ENCODE peak calls at places on chromosomes 3 and 15, in seven cellular contexts. L is fibroblast of the aortic adventitia; V is KBM-7; K is mesothelial cell of epicardium; E is activated naive CD8-positive, alpha-beta T cell treated with anti-CD3 and anti-CD28 coated beads for 36 hours; A is stimulated activated CD4-positive, alpha-beta T cell treated with anti-CD3 and anti-CD28 coated beads, Interleukin-1b, Interleukin-23, amount 100 ng/mL, for 24 hours; R is SK-MEL-5. Z is an unnamed sample.

GRCh38 chr3:169964176-169964575 is 2.4 kb upstream of the SEC62 start:
- DNase-seq in R (no peak), K (no peak), V (no peak), A (no peak), L (peak; percentile 40), E (no peak), Z (no peak)

GRCh38 chr15:95557226-95558046 is 773.1 kb upstream of the NR2F2 start:
- DNase-seq in R (peak; percentile 55), E (no peak), V (no peak), A (no peak), L (peak; percentile 95), K (no peak), Z (peak; percentile 84)

GRCh38 chr3:174191895-174192294 is 667.2 kb upstream of the NAALADL2 start:
- DNase-seq in V (no peak), E (no peak), K (no peak), R (no peak), A (no peak), L (no peak), Z (no peak)

GRCh38 chr15:51450001-51450400 is 108.5 kb downstream of the GLDN start:
- DNase-seq in L (no peak), A (no peak), V (no peak), R (no peak), E (no peak), K (no peak), Z (no peak)

GRCh38 chr15:57861039-57861638 is 154.6 kb downstream of the POLR2M start:
- DNase-seq in E (peak; percentile 4), V (peak; percentile 56), A (peak; percentile 7), L (peak; percentile 85), R (peak; percentile 77), K (no peak), Z (peak; percentile 87)

GRCh38 chr3:23697416-23697815 is 108.3 kb upstream of the UBE2E1 start:
- DNase-seq in K (no peak), A (no peak), E (no peak), L (no peak), V (no peak), R (no peak), Z (no peak)

GRCh38 chr3:176595307-176595706 is 602.0 kb downstream of the TBL1XR1 start:
- DNase-seq in L (no peak), A (no peak), E (no peak), V (no peak), K (no peak), R (no peak), Z (peak; percentile 18)

GRCh38 chr15:71256934-71257333 is 141.7 kb downstream of the THSD4 start:
- DNase-seq in K (no peak), A (no peak), R (peak; percentile 14), E (no peak), V (no peak), L (no peak), Z (no peak)

GRCh38 chr3:86951343-86951742 is 39.6 kb downstream of the VGLL3 start:
- DNase-seq in R (no peak), E (no peak), A (no peak), V (no peak), K (no peak), L (peak; percentile 55), Z (peak; percentile 75)

GRCh38 chr3:36663666-36664291 is 100.6 kb downstream of the DCLK3 start:
- DNase-seq in L (peak; percentile 66), K (no peak), E (no peak), R (no peak), A (no peak), V (no peak), Z (peak; percentile 35)

GRCh38 chr15:40693904-40694705 is 869 bp upstream of the RAD51 start:
- DNase-seq in A (no peak), L (peak; percentile 5), E (no peak), K (no peak), R (no peak), V (peak; percentile 44), Z (no peak)

GRCh38 chr15:55770261-55770660 is 27.3 kb upstream of the PRTG start:
- DNase-seq in V (no peak), K (no peak), E (no peak), R (peak; percentile 59), L (no peak), A (no peak), Z (no peak)

GRCh38 chr15:72269739-72270138 is 2.6 kb downstream of the PARP6 start:
- DNase-seq in L (no peak), R (no peak), V (no peak), K (no peak), E (no peak), A (no peak), Z (no peak)

GRCh38 chr15:66820474-66821258 is 118.6 kb downstream of the SMAD6 start:
- DNase-seq in A (no peak), K (no peak), E (no peak), V (no peak), R (no peak), L (no peak), Z (no peak)

GRCh38 chr15:69421498-69421897 is 7.3 kb downstream of the KIF23 start:
- DNase-seq in L (peak; percentile 39), K (no peak), E (no peak), A (no peak), R (peak; percentile 88), V (no peak), Z (no peak)

GRCh38 chr3:1987983-1988382 is 110.7 kb upstream of the CNTN4 start:
- DNase-seq in V (peak; percentile 22), R (peak; percentile 47), A (no peak), L (no peak), E (no peak), K (no peak), Z (no peak)

Z was measured in adipocyte.